ENCODE peak calls at places on chromosome 14, in eight cellular contexts. E is suprapubic skin, B is A549, J is ovary, K is SK-N-SH, R is stomach, W is sigmoid colon, Z is HepG2. D is an unnamed sample.

GRCh38 chr14:37246427-37246829 is 48.7 kb downstream of the MIPOL1 start:
- DNase-seq in B (peak), K (peak), E (no peak), J (no peak), Z (peak), R (no peak), W (no peak), D (no peak)

GRCh38 chr14:68144051-68144681 is 324.6 kb downstream of the RAD51B start:
- DNase-seq in B (peak), J (peak), K (no peak), E (peak), W (peak), Z (peak), R (no peak), D (peak)

GRCh38 chr14:72643317-72643801 is 250.5 kb downstream of the DPF3 start:
- DNase-seq in K (no peak), J (no peak), W (no peak), Z (no peak), B (peak), R (no peak), E (no peak), D (no peak)

GRCh38 chr14:57319636-57320035 is 50.9 kb downstream of the AP5M1 start:
- DNase-seq in B (no peak), E (no peak), Z (no peak), R (no peak), J (no peak), K (no peak), W (no peak), D (no peak)

GRCh38 chr14:64831419-64831818 is 48.3 kb downstream of the SPTB start:
- DNase-seq in R (no peak), B (no peak), E (no peak), W (no peak), J (no peak), K (no peak), Z (no peak), D (no peak)

GRCh38 chr14:58701156-58701555 is 63.4 kb downstream of the DACT1 start:
- DNase-seq in R (no peak), B (no peak), W (no peak), Z (no peak), J (no peak), E (no peak), K (no peak), D (no peak)

GRCh38 chr14:89477391-89477790 is 60.4 kb upstream of the FOXN3 start:
- DNase-seq in W (no peak), J (no peak), E (no peak), B (no peak), K (no peak), R (peak), Z (no peak), D (peak)

GRCh38 chr14:80781968-80782367 is 159.6 kb downstream of the CEP128 start:
- DNase-seq in Z (no peak), R (no peak), J (no peak), W (no peak), E (no peak), B (no peak), K (no peak), D (no peak)

GRCh38 chr14:104134061-104134965 is 4.1 kb upstream of the KIF26A start:
- DNase-seq in W (no peak), R (no peak), J (no peak), Z (no peak), K (peak), E (peak), B (no peak), D (no peak)
- TF ChIP-seq EP300 in W (no peak), R (no peak), J (no peak), Z (no peak), K (no peak), E (no peak), B (no peak), D (no peak)

DNA sequence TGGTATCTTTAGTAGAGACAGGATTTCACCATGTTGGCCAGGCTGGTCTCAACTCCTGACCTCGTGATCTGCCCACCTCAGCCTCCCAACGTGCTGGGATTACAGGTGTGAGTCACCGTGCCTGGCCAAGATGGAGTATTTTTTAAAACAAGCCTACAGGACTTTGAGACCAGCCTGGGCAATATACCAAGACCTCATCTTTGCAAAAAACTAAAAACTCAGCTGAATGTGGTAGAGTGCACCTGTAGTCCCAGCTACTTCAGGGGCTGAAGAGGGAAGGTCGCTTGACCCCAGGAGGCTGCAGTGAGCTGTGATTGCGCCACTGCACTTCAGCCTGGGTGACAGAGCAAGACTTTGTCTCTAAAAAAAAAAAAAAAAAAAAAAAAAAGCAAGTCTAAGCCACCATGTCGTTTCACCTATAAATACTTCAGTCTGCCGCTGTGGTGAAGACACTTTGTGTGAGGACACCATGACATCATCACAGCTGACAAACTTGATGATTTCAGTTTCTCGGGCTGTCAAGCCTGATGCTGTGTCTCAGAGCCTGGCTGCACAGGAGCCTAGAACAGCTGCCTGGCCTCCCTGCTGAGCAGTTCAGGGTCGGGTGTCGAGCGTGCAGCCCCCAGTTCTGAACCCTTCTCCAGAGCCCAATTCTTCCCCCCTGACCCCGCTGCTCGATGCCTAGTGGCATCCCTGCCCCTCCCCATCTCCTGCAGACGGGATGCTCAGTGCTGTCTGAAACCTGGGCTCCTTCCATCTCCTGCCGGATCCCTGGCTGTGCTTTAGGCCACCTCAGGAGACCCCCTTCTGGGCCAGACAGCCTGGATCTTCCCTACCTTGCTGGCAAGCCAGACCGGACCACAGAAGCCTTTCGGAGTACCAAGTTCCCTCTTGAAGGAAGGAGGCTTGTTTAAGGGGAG is 119.2 kb upstream of the EVL start:
- DNase-seq in Z (no peak), K (no peak), E (no peak), J (no peak), R (no peak), W (peak), B (no peak), D (no peak)
- TF ChIP-seq EP300 in Z (no peak), K (no peak), E (no peak), J (no peak), R (no peak), W (no peak), B (no peak), D (no peak)

GRCh38 chr14:100838493-100839440 is 12.8 kb downstream of the MEG3 start:
- DNase-seq in K (no peak), W (no peak), J (no peak), E (no peak), Z (no peak), B (no peak), R (no peak), D (no peak)

GRCh38 chr14:100836053-100836805 is 10.3 kb downstream of the MEG3 start:
- DNase-seq in K (no peak), Z (no peak), J (peak), R (no peak), B (no peak), E (no peak), W (no peak), D (no peak)

GRCh38 chr14:100835278-100836052 is 9.5 kb downstream of the MEG3 start:
- DNase-seq in Z (no peak), W (no peak), J (peak), B (no peak), K (no peak), R (no peak), E (no peak), D (no peak)

GRCh38 chr14:100837812-100838170 is 11.9 kb downstream of the MEG3 start:
- DNase-seq in W (no peak), E (no peak), B (no peak), J (no peak), Z (no peak), K (no peak), R (no peak), D (no peak)

DNA sequence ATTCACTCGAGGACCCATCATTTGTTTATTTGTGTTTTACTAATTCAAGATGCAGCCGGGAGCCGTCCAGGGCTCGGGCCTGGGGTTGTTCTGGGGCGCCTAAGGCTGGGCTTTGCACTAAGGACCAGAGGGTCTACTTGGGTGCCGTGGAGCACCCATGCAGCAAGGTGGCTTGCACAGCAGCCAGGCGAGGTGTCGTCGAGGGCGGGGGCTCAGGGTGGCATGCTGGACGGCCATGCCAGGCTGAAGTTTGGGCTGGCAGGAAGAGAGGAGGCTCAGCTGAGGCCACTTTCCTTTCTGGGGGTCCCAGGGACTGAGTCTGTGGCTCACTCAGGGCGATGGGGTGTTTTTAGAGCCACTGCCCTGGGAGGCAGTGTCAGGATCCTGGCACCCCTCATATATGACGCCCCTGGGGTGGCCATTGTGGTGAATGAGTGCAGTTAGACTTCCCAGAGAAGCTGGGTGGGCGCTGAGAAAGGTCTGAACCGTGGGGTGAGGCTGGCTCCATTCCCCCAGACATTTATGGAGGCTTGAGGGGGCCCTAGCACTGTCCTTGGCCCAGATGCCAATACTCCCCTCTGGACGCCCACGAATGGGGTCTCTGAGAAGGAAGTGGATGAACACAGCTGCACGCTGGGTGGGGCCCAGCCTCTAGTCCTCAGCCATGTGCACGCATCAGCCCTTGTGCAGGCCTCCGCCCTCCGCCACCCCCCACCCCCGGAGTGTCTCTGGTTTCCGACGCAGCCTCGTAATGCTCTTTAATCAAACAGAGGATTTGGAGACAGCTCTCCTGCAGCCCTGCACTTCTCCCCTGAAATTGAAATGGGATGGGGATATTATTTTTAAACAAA is 11.3 kb downstream of the MEG3 start:
- DNase-seq in K (no peak), J (no peak), E (no peak), W (no peak), B (no peak), R (no peak), Z (no peak), D (no peak)
- TF ChIP-seq EP300 in K (no peak), J (no peak), E (no peak), W (no peak), B (no peak), R (no peak), Z (no peak), D (no peak)

DNA sequence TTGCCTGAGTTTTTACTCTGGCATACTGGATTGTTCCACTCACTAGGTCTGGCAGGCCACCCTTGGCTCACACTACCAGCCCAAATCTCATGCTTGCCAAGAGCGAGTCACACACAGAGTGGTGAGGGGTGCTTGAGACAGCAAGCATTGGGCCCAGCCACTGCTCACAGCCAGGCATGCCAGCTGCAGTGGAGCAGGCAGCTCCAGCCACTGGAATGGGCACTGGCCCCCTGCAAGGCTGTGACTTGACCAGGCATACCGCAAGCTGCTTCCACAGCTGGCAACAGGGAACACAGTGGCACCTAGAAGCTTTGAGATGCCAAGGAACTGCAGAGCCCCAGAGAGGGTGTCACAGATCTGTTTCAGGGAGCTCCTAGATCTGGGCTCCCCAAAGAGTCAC is 488.5 kb downstream of the LRFN5 start:
- DNase-seq in J (no peak), W (no peak), K (no peak), E (no peak), R (no peak), Z (no peak), B (no peak), D (no peak)
- TF ChIP-seq EP300 in J (no peak), W (no peak), K (no peak), E (no peak), R (no peak), Z (no peak), B (no peak), D (no peak)

DNA sequence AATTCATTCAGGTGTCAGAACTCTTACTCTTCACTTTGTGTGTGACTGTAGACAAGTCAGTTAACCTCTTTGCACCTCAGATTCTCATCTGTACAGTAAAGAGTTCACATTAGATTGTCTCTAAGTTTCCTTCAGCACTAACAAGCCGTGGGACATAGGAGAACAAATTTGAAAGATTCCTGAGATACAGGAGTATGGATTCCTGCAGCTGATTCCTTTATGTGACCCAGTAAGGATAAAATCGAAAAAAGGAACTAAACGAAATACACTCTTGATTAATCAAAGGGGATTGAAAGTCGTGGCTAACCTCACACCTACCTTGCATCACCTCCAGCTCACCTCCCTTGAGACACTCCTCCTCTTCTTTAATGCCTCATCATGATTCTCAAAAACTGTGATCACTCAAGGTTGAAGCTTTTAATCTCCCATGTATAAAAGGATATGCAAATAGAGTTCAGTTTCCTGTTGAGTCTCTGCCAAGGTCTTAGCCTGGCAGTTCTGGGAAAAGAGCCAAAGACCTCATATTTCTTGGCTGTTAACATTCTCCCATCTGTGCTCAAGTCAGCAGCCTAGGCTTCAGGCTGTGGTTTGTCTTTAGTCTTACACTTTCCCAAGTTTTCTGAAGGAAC is 156.6 kb downstream of the DAD1 start:
- DNase-seq in K (no peak), B (peak), E (no peak), R (peak), W (no peak), J (peak), Z (no peak), D (peak)
- TF ChIP-seq EP300 in K (no peak), B (no peak), E (no peak), R (no peak), W (no peak), J (no peak), Z (no peak), D (no peak)

GRCh38 chr14:101852785-101853184 is 91.3 kb downstream of the PPP2R5C start:
- DNase-seq in B (no peak), J (no peak), E (no peak), W (no peak), K (no peak), R (no peak), Z (no peak), D (no peak)

GRCh38 chr14:101851183-101851582 is 89.7 kb downstream of the PPP2R5C start:
- DNase-seq in Z (no peak), J (no peak), B (no peak), R (no peak), K (no peak), E (no peak), W (no peak), D (no peak)

GRCh38 chr14:101849640-101850039 is 88.1 kb downstream of the PPP2R5C start:
- DNase-seq in K (no peak), E (no peak), W (no peak), R (no peak), B (no peak), Z (no peak), J (no peak), D (no peak)

GRCh38 chr14:101853455-101854018 is 92.0 kb downstream of the PPP2R5C start:
- DNase-seq in Z (no peak), R (no peak), K (no peak), E (no peak), J (no peak), W (no peak), B (no peak), D (no peak)

DNA sequence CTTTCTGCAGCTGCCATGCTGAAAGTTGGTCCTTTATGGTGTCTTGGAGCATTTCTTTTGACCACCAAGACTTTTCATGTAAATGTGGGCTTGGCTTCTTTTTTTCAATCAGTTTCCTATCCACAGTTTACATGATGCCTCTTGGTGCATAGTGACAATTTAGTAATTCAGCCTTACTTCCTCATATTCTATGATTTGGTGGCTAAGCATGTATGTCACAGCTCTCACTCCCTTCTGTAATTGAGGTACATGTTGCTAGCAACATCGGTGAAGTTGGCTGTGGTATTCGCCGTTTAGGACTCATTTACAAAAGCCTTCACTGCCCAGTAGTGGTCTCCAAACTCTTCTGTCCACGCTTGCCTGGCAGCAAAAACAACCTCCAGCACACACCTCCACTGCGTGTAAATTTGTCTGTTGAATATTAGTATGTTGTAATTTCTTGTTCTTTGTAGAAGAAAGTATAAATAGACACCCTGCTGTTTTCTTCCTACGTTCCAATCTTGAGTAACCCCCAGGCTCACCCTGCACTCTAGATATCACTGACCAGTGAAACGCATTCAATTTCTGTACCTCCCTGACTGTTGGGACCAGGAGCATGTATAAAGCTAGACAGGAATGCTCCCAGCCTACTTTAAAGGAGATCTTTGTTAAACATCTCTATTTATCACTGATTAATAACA is 90.3 kb downstream of the PPP2R5C start:
- DNase-seq in J (no peak), K (no peak), R (no peak), W (no peak), Z (no peak), E (no peak), B (no peak), D (no peak)
- TF ChIP-seq EP300 in J (no peak), K (no peak), R (no peak), W (no peak), Z (no peak), E (no peak), B (no peak), D (no peak)

DNA sequence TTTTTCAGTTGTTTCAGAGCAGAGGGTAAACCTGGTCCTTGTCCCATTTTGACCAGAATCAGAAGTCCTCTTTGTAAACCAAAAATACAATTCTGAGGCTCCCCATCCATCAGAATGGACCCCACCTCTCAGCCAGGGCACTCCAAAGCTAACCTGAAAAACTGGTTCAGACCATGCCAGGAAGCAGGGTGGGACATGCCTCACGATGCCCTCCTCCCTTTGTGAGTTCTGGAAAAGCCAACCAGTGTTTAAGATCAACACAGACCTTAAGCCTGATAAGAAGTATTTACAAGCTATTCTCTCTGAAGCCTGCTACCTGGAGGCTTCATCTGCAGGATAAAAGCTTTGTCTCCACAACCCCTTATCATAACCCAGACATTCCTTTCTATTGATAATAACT is 35.4 kb downstream of the TNFAIP2 start:
- DNase-seq in Z (no peak), K (no peak), B (no peak), J (no peak), W (no peak), E (no peak), R (no peak), D (no peak)
- TF ChIP-seq EP300 in Z (no peak), K (no peak), B (no peak), J (no peak), W (no peak), E (no peak), R (no peak), D (no peak)

GRCh38 chr14:40122978-40123648 is 690.9 kb upstream of the FBXO33 start:
- DNase-seq in Z (no peak), W (no peak), E (no peak), B (no peak), J (no peak), K (no peak), R (no peak), D (no peak)
- TF ChIP-seq EP300 in Z (no peak), W (no peak), E (no peak), B (no peak), J (no peak), K (no peak), R (no peak), D (no peak)

D was measured in transverse colon.